ENCODE peak calls at places on chromosomes 12 and 14, in seven cellular contexts. L is IMR-90, I is WERI-Rb-1, N is left ventricle myocardium inferior, M is HepG2, Z is PC-9, P is tibial nerve. V is an unnamed sample. For H3K36me3, the result is how much of the 10 kb centered on the place peaks cover.

GRCh38 chr12:53098354-53098981 is 1.0 kb downstream of the IGFBP6 start:
- DNase-seq in L (peak), M (no peak), N (peak), I (no peak), P (peak), Z (peak), V (no peak)

GRCh38 chr12:63070709-63071108 is 80.3 kb downstream of the AVPR1A start:
- DNase-seq in I (peak), N (no peak), L (no peak), M (no peak), P (no peak), Z (no peak), V (no peak)

GRCh38 chr14:105026789-105027563 is 6.1 kb upstream of the CDCA4 start:
- DNase-seq in N (no peak), M (no peak), Z (peak), P (no peak), L (peak), I (no peak), V (no peak)

GRCh38 chr12:120242971-120243699 is 22.4 kb downstream of the PXN start:
- DNase-seq in N (no peak), M (no peak), I (peak), Z (no peak), L (no peak), P (no peak), V (no peak)

GRCh38 chr14:62632771-62633170 is 412.5 kb downstream of the KCNH5 start:
- DNase-seq in I (no peak), M (no peak), L (no peak), Z (no peak), P (no peak), N (no peak), V (no peak)

GRCh38 chr14:25570483-25570882 is 520.5 kb upstream of the STXBP6 start:
- DNase-seq in I (no peak), N (no peak), Z (no peak), M (no peak), L (no peak), P (no peak), V (no peak)

GRCh38 chr14:68473050-68473449 is 319.8 kb downstream of the ZFP36L1 start:
- DNase-seq in M (no peak), I (no peak), L (no peak), N (no peak), P (no peak), Z (no peak), V (no peak)

GRCh38 chr14:103058209-103059055 is 1.1 kb upstream of the CDC42BPB start:
- DNase-seq in Z (no peak), N (no peak), I (no peak), P (no peak), M (no peak), L (peak), V (no peak)

GRCh38 chr12:130127909-130128763 is 34.1 kb upstream of the FZD10 start:
- DNase-seq in L (no peak), I (no peak), N (no peak), M (no peak), Z (no peak), P (peak), V (no peak)

GRCh38 chr14:39107624-39108023 is 4.6 kb upstream of the SEC23A start:
- DNase-seq in M (peak), P (no peak), I (no peak), N (no peak), L (peak), Z (no peak), V (no peak)

GRCh38 chr12:52837341-52837741 is 3.2 kb upstream of the KRT79 start:
- DNase-seq in M (no peak), Z (peak), N (no peak), P (no peak), L (peak), I (no peak), V (no peak)

GRCh38 chr12:4813741-4814140 is 93.5 kb downstream of the GALNT8 start:
- DNase-seq in Z (no peak), P (no peak), M (no peak), N (no peak), L (no peak), I (no peak), V (no peak)

GRCh38 chr14:21066882-21067502 is 3.1 kb upstream of the ARHGEF40 start:
- DNase-seq in P (no peak), Z (no peak), I (no peak), L (no peak), N (no peak), M (peak), V (no peak)

GRCh38 chr12:88391556-88391955 is 188.7 kb downstream of the KITLG start:
- DNase-seq in Z (no peak), L (peak), P (no peak), M (no peak), N (no peak), I (no peak), V (peak)

GRCh38 chr12:123150273-123150803 is 552 bp downstream of the PITPNM2 start:
- DNase-seq in Z (no peak), P (no peak), L (no peak), N (peak), M (no peak), I (no peak), V (no peak)

GRCh38 chr12:113065126-113066007 is 8.8 kb downstream of the DTX1 start:
- DNase-seq in M (no peak), I (no peak), N (no peak), Z (no peak), P (no peak), L (no peak), V (no peak)

GRCh38 chr12:78870539-78870938 is 6.0 kb downstream of the SYT1 start:
- DNase-seq in M (no peak), I (no peak), N (no peak), P (no peak), L (no peak), Z (no peak), V (no peak)

GRCh38 chr12:1170411-1170810 is 179.4 kb downstream of the ERC1 start:
- DNase-seq in Z (no peak), L (no peak), I (no peak), M (peak), P (no peak), N (no peak), V (no peak)

GRCh38 chr12:857611-858010 is 91.9 kb downstream of the RAD52 start:
- DNase-seq in Z (no peak), I (no peak), P (peak), L (peak), N (no peak), M (no peak), V (peak)

GRCh38 chr12:24212496-24212895 is 263.0 kb upstream of the SOX5 start:
- DNase-seq in N (no peak), M (no peak), P (no peak), I (no peak), Z (no peak), L (no peak), V (no peak)

GRCh38 chr12:89383235-89384049 is 31.1 kb upstream of the DUSP6 start:
- DNase-seq in P (peak), Z (no peak), N (no peak), I (no peak), M (peak), L (peak), V (no peak)

GRCh38 chr14:93004699-93005082 is 81.7 kb downstream of the CHGA start:
- DNase-seq in P (no peak), M (no peak), N (no peak), Z (no peak), I (no peak), L (no peak), V (no peak)
- H3K4me3 ChIP-seq in P (no peak), M (no peak), N (no peak), Z (no peak), I (no peak), L (no peak), V (no peak)

GRCh38 chr12:8917751-8918150 is 3.4 kb downstream of the PHC1 start:
- DNase-seq in I (no peak), N (no peak), L (peak), M (no peak), Z (no peak), P (no peak), V (no peak)

GRCh38 chr12:8917031-8917430 is 2.7 kb downstream of the PHC1 start:
- DNase-seq in Z (no peak), N (no peak), P (no peak), M (no peak), I (no peak), L (no peak), V (no peak)

DNA sequence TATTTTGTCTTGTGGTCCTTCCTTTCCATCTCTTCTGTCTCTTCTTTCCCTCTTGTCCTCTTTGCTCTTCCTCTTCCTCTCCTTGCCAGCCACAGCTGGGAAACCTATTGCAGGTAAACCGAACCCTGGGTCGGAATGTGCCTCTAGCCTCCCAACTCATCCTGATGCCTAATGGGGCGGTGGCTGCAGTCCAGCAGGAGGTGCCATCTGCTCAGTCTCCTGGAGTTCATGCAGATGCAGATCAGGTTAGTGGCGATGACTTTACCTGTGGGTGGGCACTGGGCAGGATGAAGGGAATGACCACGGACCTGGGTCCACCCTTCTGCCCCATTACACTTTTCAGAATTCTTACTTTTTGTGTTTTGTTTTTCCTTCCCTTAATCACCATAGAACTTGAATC is 8.2 kb downstream of the PHC1 start:
- DNase-seq in Z (no peak), P (no peak), M (no peak), I (no peak), L (no peak), N (no peak), V (no peak)
- H3K36me3 ChIP-seq in Z (under half), P (half or more), M (under half), I (under half), L (under half), N (half or more), V (under half)

DNA sequence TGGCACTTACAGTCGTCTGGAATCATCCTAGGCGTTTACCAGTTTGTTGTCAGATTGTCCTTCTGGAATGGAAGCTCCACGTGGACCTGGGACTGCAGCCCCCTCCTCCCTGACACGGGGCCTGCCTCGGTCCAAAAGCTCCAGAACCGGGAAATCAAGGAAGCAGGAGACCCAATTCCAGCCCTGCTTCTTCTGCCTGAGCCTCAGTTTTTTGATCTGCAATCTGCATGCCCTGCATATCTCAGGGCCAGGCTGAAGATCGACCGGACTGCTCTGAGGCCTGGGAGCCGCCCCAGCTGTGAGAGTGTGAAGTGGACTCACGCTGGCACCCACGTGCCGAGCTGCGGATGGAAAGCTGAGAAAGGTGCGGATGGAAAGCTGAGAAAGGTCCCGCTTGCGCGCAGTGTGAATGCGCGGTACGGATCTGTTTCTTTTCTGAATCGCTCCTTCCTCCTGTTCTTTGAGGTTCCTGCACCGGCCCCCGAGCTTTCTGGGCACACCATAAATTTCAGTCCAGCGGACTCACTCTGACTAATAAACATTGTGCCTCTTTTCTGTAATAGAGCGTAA is 98.5 kb downstream of the SETD3 start:
- DNase-seq in Z (no peak), P (no peak), M (no peak), L (no peak), I (no peak), N (no peak), V (no peak)
- TF ChIP-seq CTCF in Z (no peak), P (no peak), M (no peak), L (no peak), I (no peak), N (no peak), V (no peak)

GRCh38 chr14:64768401-64769095 is 64.3 kb downstream of the PLEKHG3 start:
- DNase-seq in M (no peak), L (no peak), N (no peak), Z (no peak), I (no peak), P (no peak), V (no peak)

GRCh38 chr14:64765740-64766302 is 61.6 kb downstream of the PLEKHG3 start:
- DNase-seq in N (no peak), L (no peak), Z (no peak), M (no peak), I (no peak), P (no peak), V (no peak)

GRCh38 chr14:64767215-64767964 is 63.2 kb downstream of the PLEKHG3 start:
- DNase-seq in N (no peak), M (no peak), Z (no peak), L (no peak), I (no peak), P (no peak), V (no peak)

GRCh38 chr14:64764641-64765520 is 60.7 kb downstream of the PLEKHG3 start:
- DNase-seq in P (peak), M (peak), L (peak), Z (no peak), N (peak), I (peak), V (no peak)

GRCh38 chr14:64766430-64767151 is 62.4 kb downstream of the PLEKHG3 start:
- DNase-seq in N (no peak), L (no peak), Z (peak), M (no peak), I (no peak), P (no peak), V (no peak)
- H3K4me3 ChIP-seq in N (no peak), L (no peak), Z (no peak), M (no peak), I (no peak), P (no peak), V (no peak)

DNA sequence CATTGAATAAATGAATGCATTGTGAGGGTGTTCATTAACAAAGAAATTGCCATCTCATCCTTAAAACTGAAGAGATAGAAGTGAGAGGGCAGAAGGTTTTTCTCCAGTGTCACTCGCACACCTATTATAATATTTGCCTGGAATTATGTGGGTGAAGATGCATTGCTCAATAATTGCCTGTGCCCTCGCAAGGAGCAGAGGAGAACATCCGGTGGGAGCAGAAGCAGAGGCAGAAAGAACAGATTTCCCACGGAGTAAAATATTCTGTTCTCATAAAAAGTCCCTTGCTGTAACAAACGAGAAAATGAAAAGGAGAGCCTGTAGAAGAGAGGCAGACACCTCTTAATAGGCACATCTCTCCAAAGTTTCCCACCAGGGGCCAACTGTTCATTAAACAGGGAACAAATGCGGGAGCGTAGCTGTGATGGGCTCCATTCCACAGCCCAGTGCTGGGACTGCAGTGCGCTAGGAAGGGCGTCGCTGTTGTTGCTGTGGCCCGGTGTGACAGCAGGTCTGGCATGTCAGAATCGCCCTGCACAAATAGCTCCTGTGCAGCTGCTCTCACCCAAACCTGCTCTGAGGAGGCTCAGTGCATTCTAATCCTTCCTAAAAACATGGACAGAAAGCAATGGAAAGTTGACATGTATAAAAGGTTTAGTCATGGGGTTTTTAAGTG is 359.8 kb downstream of the APAF1 start:
- DNase-seq in L (no peak), N (no peak), M (no peak), P (no peak), I (no peak), Z (no peak), V (no peak)
- H3K36me3 ChIP-seq in L (under half), N (under half), M (under half), P (under half), I (under half), Z (under half), V (under half)

GRCh38 chr12:71732357-71732712 is 22.3 kb upstream of the RAB21 start:
- DNase-seq in I (no peak), L (no peak), P (no peak), N (no peak), M (no peak), Z (no peak), V (no peak)

GRCh38 chr12:71730936-71731335 is 23.7 kb upstream of the RAB21 start:
- DNase-seq in Z (no peak), P (no peak), M (no peak), N (no peak), I (no peak), L (peak), V (no peak)

GRCh38 chr12:71727958-71728357 is 26.7 kb upstream of the RAB21 start:
- DNase-seq in P (no peak), L (no peak), N (no peak), M (no peak), I (no peak), Z (no peak), V (no peak)

GRCh38 chr12:71726548-71726947 is 28.1 kb upstream of the RAB21 start:
- DNase-seq in N (no peak), Z (no peak), L (no peak), I (no peak), P (no peak), M (peak), V (no peak)

DNA sequence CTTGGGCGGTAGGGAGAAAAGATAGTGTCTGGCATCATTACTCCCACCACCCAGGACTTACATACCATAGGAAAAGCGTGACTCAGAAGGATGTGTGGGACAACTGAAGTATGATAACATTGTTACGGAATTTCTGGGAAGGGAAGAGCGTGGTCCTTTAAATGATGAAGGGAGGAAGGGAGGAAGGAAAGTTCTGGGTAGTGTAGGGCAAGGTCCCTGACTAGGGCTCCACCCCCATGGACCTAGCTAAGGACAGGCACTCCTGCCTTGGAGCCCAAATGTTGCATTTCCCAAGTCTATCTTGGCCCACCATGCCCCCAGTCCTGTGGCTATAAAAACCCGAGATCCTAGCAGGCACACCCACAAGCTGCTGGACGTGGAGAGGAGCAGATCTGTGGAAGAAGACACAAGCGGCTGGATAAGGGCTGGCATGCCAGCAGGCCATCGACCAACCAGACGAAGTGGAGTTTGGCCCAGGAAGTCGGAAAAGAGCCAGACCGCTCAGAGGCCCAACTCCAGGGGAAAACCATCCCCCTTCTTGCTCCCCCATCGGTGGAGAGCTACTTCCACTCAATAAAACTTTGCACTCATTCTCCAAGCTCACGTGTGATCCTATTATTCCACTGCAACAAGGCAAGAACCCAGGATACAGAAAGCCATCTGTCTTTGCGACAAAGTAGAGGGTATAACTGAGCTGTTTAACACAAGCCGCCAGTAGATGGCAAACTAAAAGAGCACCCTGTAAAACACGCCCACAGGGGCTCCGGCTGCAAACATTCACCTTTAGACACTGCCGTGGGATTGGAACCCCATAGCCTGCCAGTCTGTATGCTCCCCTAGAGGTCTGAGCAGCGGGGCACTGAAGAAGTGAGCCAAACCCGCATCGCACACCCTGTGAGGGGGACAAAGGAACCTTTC is 23.0 kb upstream of the RAB21 start:
- DNase-seq in N (no peak), M (peak), Z (no peak), P (no peak), I (peak), L (peak), V (no peak)
- TF ChIP-seq CTCF in N (peak), M (peak), Z (no peak), P (no peak), I (peak), L (no peak), V (no peak)

DNA sequence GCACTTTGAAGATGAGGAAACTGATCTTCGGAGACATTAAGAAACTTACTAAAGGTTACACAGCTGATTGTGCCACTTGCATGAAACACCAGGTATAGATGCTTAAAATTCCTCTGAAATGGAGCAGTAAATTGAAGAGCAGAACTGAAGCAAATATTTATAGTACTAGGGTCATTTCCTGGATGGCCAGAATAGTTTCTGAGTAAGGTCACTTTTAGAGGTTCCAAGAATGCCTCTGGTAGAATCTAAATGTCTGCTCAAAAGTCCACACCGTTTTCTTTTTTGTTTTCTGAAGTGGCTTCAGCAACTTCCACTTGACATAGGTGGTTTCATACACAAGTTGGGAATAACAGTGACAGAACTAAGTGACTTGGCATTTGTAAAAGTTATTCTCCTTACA is 19.4 kb downstream of the TPH2 start:
- DNase-seq in P (no peak), L (peak), I (no peak), N (no peak), Z (peak), M (peak), V (peak)
- H3K4me3 ChIP-seq in P (no peak), L (no peak), I (no peak), N (no peak), Z (no peak), M (no peak), V (no peak)

DNA sequence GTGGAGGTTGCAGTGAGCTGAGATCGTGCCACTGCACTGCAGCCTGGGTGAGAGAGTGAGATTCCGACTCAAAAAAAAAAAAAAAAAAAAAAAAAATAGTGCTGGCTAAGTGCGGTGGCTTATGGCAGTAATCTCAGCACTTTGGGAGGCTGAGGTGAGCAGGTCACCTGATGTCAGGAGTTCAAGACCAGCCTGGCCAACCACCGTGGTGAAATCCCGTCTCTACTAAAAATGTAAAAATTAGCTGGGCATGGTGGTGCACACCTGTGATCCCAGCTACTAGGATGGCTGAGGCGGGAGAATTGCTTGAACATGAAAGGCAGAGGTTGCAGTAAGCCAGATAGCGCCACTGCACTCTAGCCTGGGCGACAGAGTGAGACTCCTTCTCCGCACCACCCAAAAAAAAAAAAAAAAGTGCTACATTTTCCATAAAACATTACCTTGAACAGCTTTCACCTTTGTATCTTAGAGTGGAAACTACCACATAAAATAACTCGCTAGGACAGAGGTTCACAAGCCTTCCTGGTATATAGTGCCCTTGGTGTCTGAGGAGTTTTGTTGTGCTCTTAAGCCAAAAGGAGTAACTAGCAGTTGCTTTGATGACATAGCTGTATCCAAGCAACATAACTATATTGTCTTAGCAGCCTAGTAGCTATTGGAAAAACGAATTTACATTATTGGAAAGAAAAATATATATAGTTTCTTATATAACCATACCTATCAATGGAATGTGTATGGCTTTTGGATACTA is 11.1 kb downstream of the PTGES3 start:
- DNase-seq in Z (no peak), L (no peak), I (no peak), M (no peak), P (no peak), N (no peak), V (no peak)
- H3K36me3 ChIP-seq in Z (under half), L (under half), I (under half), M (under half), P (under half), N (under half), V (under half)